ENCODE peak calls at places on chromosomes 1 and 21, in five cellular contexts. R is activated CD4-positive, alpha-beta T cell treated with anti-CD3 and anti-CD28 coated beads, Interleukin-2, amount 10 ng/mL, durations not matched to agents 7 days and 5 days; T is MM.1S; G is DMS153; S is dermis microvascular lymphatic vessel endothelial cell. U is an unnamed sample.

GRCh38 chr1:96473791-96474452 is 247.7 kb upstream of the PTBP2 start:
- DNase-seq in G (no peak), T (no peak), R (no peak), S (no peak), U (no peak)

GRCh38 chr1:226207048-226207447 is 16.4 kb upstream of the MIXL1 start:
- DNase-seq in R (no peak), T (no peak), G (no peak), S (no peak), U (no peak)

GRCh38 chr1:22886211-22886610 is 86.5 kb downstream of the LACTBL1 start:
- DNase-seq in G (no peak), R (no peak), S (no peak), T (no peak), U (no peak)

GRCh38 chr1:18066576-18066975 is 41.0 kb upstream of the IGSF21 start:
- DNase-seq in R (no peak), G (no peak), T (no peak), S (no peak), U (no peak)

GRCh38 chr1:25004355-25004754 is 74.3 kb upstream of the RUNX3 start:
- DNase-seq in R (peak; percentile 44), G (no peak), T (no peak), S (no peak), U (no peak)

GRCh38 chr21:17793675-17794123 is 25.5 kb downstream of the C21orf91 start:
- DNase-seq in S (no peak), T (peak; percentile 78), G (no peak), R (peak; percentile 27), U (no peak)

GRCh38 chr1:170460379-170460778 is 71.6 kb upstream of the GORAB start:
- DNase-seq in S (no peak), R (no peak), G (no peak), T (no peak), U (no peak)

GRCh38 chr21:33981341-33982101 is 65.9 kb upstream of the ATP5PO start:
- DNase-seq in G (no peak), R (no peak), S (no peak), T (no peak), U (no peak)

GRCh38 chr1:245475961-245476522 is 321.3 kb downstream of the KIF26B start:
- DNase-seq in S (no peak), R (no peak), T (no peak), G (no peak), U (no peak)

GRCh38 chr1:223261914-223262313 is 102.1 kb downstream of the SUSD4 start:
- DNase-seq in T (no peak), G (no peak), S (no peak), R (no peak), U (no peak)

GRCh38 chr1:68916227-68916853 is 419.5 kb upstream of the DEPDC1 start:
- DNase-seq in G (peak; percentile 56), S (no peak), R (no peak), T (no peak), U (no peak)

GRCh38 chr1:26388791-26389445 is 16.4 kb upstream of the ZNF683 start:
- DNase-seq in G (no peak), T (no peak), R (no peak), S (no peak), U (no peak)

GRCh38 chr1:95223110-95223509 is 10.9 kb upstream of the RWDD3 start:
- DNase-seq in R (no peak), S (no peak), G (no peak), T (no peak), U (no peak)

GRCh38 chr1:30955448-30956015 is 47.0 kb upstream of the SDC3 start:
- DNase-seq in S (no peak), G (no peak), R (no peak), T (no peak), U (no peak)

GRCh38 chr1:31335007-31335406 is 37.9 kb downstream of the FABP3 start:
- DNase-seq in R (peak; percentile 26), T (peak; percentile 51), G (peak; percentile 81), S (peak; percentile 37), U (no peak)

GRCh38 chr1:204633665-204634064 is 51.9 kb downstream of the LRRN2 start:
- DNase-seq in R (no peak), G (no peak), T (no peak), S (no peak), U (no peak)

GRCh38 chr1:155178441-155179106 is 4.9 kb downstream of the TRIM46 start:
- DNase-seq in T (no peak), R (no peak), S (no peak), G (no peak), U (no peak)

GRCh38 chr1:202642619-202643291 is 67.5 kb downstream of the SYT2 start:
- DNase-seq in R (no peak), G (no peak), S (no peak), T (no peak), U (no peak)

GRCh38 chr1:66302810-66303209 is 231.1 kb upstream of the SGIP1 start:
- DNase-seq in S (no peak), G (no peak), T (no peak), R (peak; percentile 30), U (no peak)

GRCh38 chr1:21887796-21888195 is 49.3 kb downstream of the HSPG2 start:
- DNase-seq in T (no peak), S (no peak), G (no peak), R (no peak), U (no peak)

GRCh38 chr1:57770772-57771171 is 346.9 kb upstream of the DAB1 start:
- DNase-seq in R (no peak), S (no peak), G (no peak), T (no peak), U (no peak)

GRCh38 chr1:95229042-95229441 is 5.0 kb upstream of the RWDD3 start:
- DNase-seq in S (no peak), G (no peak), T (no peak), R (no peak), U (no peak)

GRCh38 chr1:44721521-44722361 is 9.2 kb downstream of the RNU5D-1 start:
- DNase-seq in S (no peak), R (peak; percentile 85), T (peak; percentile 92), G (peak; percentile 98), U (no peak)

GRCh38 chr1:9700340-9700739 is 48.8 kb downstream of the PIK3CD start:
- DNase-seq in S (no peak), G (no peak), T (no peak), R (no peak), U (no peak)

GRCh38 chr1:219564072-219564471 is 48.8 kb downstream of the ZC3H11B start:
- DNase-seq in G (no peak), R (no peak), T (no peak), S (no peak), U (no peak)

GRCh38 chr21:45378258-45378966 is 26.6 kb upstream of the COL18A1 start:
- DNase-seq in G (no peak), T (no peak), R (no peak), S (no peak), U (no peak)

GRCh38 chr21:43602277-43603229 is 56.7 kb downstream of the HSF2BP start:
- DNase-seq in T (peak; percentile 74), R (no peak), S (no peak), G (no peak), U (no peak)

GRCh38 chr1:238487931-238488330 is 597.2 kb upstream of the ZP4 start:
- DNase-seq in S (no peak), T (no peak), G (no peak), R (no peak), U (no peak)